ENCODE peak calls at places on chromosome 5, in seven cellular contexts. F, W, J, Q, A, R and U are unnamed samples.

GRCh38 chr5:177036443-177036842 is 13.9 kb downstream of the ZNF346 start:
- DNase-seq in F (no peak), W (no peak), J (no peak), Q (no peak), A (no peak), R (no peak), U (no peak)

GRCh38 chr5:36607114-36607561 is 732 bp downstream of the SLC1A3 start:
- DNase-seq in F (peak; percentile 75), W (no peak), J (no peak), Q (no peak), A (no peak), R (no peak), U (peak; percentile 47)

GRCh38 chr5:15702102-15702501 is 202.1 kb downstream of the FBXL7 start:
- DNase-seq in F (peak; percentile 66), W (no peak), J (no peak), Q (no peak), A (no peak), R (no peak), U (peak; percentile 55)

GRCh38 chr5:94698189-94698588 is 79.7 kb downstream of the SLF1 start:
- DNase-seq in F (no peak), W (no peak), J (no peak), Q (no peak), A (no peak), R (no peak), U (no peak)

GRCh38 chr5:38831909-38832308 is 13.9 kb upstream of the OSMR start:
- DNase-seq in F (peak; percentile 54), W (no peak), J (peak; percentile 13), Q (no peak), A (no peak), R (no peak), U (no peak)

GRCh38 chr5:143922718-143923117 is 110.8 kb downstream of the HMHB1 start:
- DNase-seq in F (peak; percentile 83), W (no peak), J (no peak), Q (no peak), A (no peak), R (no peak), U (peak; percentile 71)

GRCh38 chr5:149030392-149030791 is 32.5 kb downstream of the SH3TC2 start:
- DNase-seq in F (peak; percentile 69), W (no peak), J (no peak), Q (no peak), A (no peak), R (no peak), U (peak; percentile 97)

GRCh38 chr5:143023447-143024096 is 253.4 kb downstream of the ARHGAP26 start:
- DNase-seq in F (peak; percentile 82), W (no peak), J (peak; percentile 64), Q (no peak), A (peak; percentile 27), R (no peak), U (no peak)

GRCh38 chr5:38290028-38290653 is 31.8 kb downstream of the EGFLAM start:
- DNase-seq in F (no peak), W (no peak), J (no peak), Q (no peak), A (no peak), R (no peak), U (no peak)

GRCh38 chr5:80957031-80957761 is 3.0 kb upstream of the RASGRF2 start:
- DNase-seq in F (no peak), W (no peak), J (peak; percentile 57), Q (peak; percentile 93), A (peak; percentile 95), R (no peak), U (no peak)

GRCh38 chr5:39132792-39133191 is 58.6 kb upstream of the RICTOR start:
- DNase-seq in F (no peak), W (no peak), J (no peak), Q (no peak), A (no peak), R (no peak), U (no peak)

GRCh38 chr5:137621861-137622823 is 113.7 kb downstream of the KLHL3 start:
- DNase-seq in F (peak; percentile 50), W (no peak), J (no peak), Q (no peak), A (no peak), R (no peak), U (no peak)

GRCh38 chr5:69238760-69239251 is 4.1 kb downstream of the CDK7 start:
- DNase-seq in F (peak; percentile 81), W (no peak), J (no peak), Q (no peak), A (no peak), R (no peak), U (no peak)

GRCh38 chr5:173645897-173646574 is 29.6 kb upstream of the BOD1 start:
- DNase-seq in F (no peak), W (no peak), J (no peak), Q (no peak), A (no peak), R (no peak), U (no peak)

GRCh38 chr5:88745093-88745696 is 137.8 kb downstream of the MEF2C start:
- DNase-seq in F (peak; percentile 28), W (no peak), J (no peak), Q (no peak), A (no peak), R (no peak), U (no peak)

GRCh38 chr5:65871182-65871581 is 55.2 kb upstream of the ERBIN start:
- DNase-seq in F (peak; percentile 62), W (no peak), J (no peak), Q (no peak), A (no peak), R (no peak), U (no peak)

GRCh38 chr5:158614951-158615350 is 484.8 kb downstream of the EBF1 start:
- DNase-seq in F (peak; percentile 81), W (no peak), J (no peak), Q (no peak), A (no peak), R (no peak), U (no peak)

GRCh38 chr5:135222171-135222681 is 176.8 kb downstream of the MACROH2A1 start:
- DNase-seq in F (no peak), W (no peak), J (no peak), Q (no peak), A (no peak), R (no peak), U (no peak)

GRCh38 chr5:166102947-166103346 is 2188.5 kb upstream of the WWC1 start:
- DNase-seq in F (no peak), W (no peak), J (no peak), Q (no peak), A (no peak), R (no peak), U (no peak)

GRCh38 chr5:147160923-147161663 is 73.7 kb upstream of the STK32A start:
- DNase-seq in F (no peak), W (no peak), J (peak; percentile 4), Q (no peak), A (no peak), R (no peak), U (no peak)

GRCh38 chr5:134626369-134627014 is 6.1 kb downstream of the SAR1B start:
- DNase-seq in F (peak; percentile 51), W (no peak), J (no peak), Q (no peak), A (no peak), R (no peak), U (no peak)

GRCh38 chr5:170524576-170524975 is 20.8 kb downstream of the KCNIP1 start:
- DNase-seq in F (no peak), W (no peak), J (no peak), Q (no peak), A (no peak), R (no peak), U (no peak)

GRCh38 chr5:14077501-14077900 is 65.6 kb upstream of the TRIO start:
- DNase-seq in F (no peak), W (no peak), J (no peak), Q (no peak), A (no peak), R (no peak), U (no peak)

GRCh38 chr5:108421713-108422112 is 39.8 kb upstream of the FBXL17 start:
- DNase-seq in F (peak; percentile 8), W (no peak), J (no peak), Q (no peak), A (no peak), R (no peak), U (no peak)

GRCh38 chr5:73797142-73797530 is 171.1 kb downstream of the ARHGEF28 start:
- DNase-seq in F (peak; percentile 36), W (no peak), J (no peak), Q (no peak), A (no peak), R (no peak), U (no peak)

GRCh38 chr5:73126381-73126780 is 6.0 kb downstream of the TMEM171 start:
- DNase-seq in F (no peak), W (no peak), J (no peak), Q (no peak), A (no peak), R (no peak), U (no peak)